ENCODE peak calls at places on chromosomes 1 and 21, in seven cellular contexts. One of them, this sample, is unnamed.
A peak's percentile ranks its signal among the peaks of the same experiment; 100 is the strongest.

GRCh38 chr21:29738730-29739129 is 201.1 kb downstream of the GRIK1 start:
- DNase-seq in aorta: no peak
- DNase-seq in mammary epithelial cell: no peak
- DNase-seq in heart right ventricle: no peak
- DNase-seq in stomach: no peak
- DNase-seq in iPS DF 6.9: no peak
- DNase-seq in GM23338: no peak
- DNase-seq in this sample: no peak

GRCh38 chr1:160205242-160205973 is at the start of gene PEA15:
- DNase-seq in aorta: peak; percentile 95
- DNase-seq in mammary epithelial cell: peak; percentile 52
- DNase-seq in heart right ventricle: peak; percentile 84
- DNase-seq in stomach: peak; percentile 83
- DNase-seq in iPS DF 6.9: no peak
- DNase-seq in GM23338: peak; percentile 90
- DNase-seq in this sample: peak; percentile 99

GRCh38 chr1:113783254-113784103 is 24.2 kb upstream of the PHTF1 start:
- DNase-seq in aorta: no peak
- DNase-seq in mammary epithelial cell: peak; percentile 12
- DNase-seq in heart right ventricle: peak; percentile 31
- DNase-seq in stomach: no peak
- DNase-seq in iPS DF 6.9: no peak
- DNase-seq in GM23338: no peak
- DNase-seq in this sample: no peak

GRCh38 chr1:219660666-219661463 is 48.0 kb upstream of the ZC3H11B start:
- DNase-seq in aorta: peak; percentile 96
- DNase-seq in mammary epithelial cell: peak; percentile 61
- DNase-seq in heart right ventricle: peak; percentile 90
- DNase-seq in stomach: peak; percentile 74
- DNase-seq in iPS DF 6.9: peak; percentile 89
- DNase-seq in GM23338: peak; percentile 96
- DNase-seq in this sample: peak; percentile 42

GRCh38 chr1:106944721-106945120 is 111.8 kb upstream of the PRMT6 start:
- DNase-seq in aorta: no peak
- DNase-seq in mammary epithelial cell: no peak
- DNase-seq in heart right ventricle: no peak
- DNase-seq in stomach: no peak
- DNase-seq in iPS DF 6.9: no peak
- DNase-seq in GM23338: peak; percentile 13
- DNase-seq in this sample: no peak

GRCh38 chr1:47438321-47439150 is 692 bp downstream of the FOXD2 start:
- DNase-seq in aorta: no peak
- DNase-seq in mammary epithelial cell: no peak
- DNase-seq in heart right ventricle: no peak
- DNase-seq in stomach: no peak
- DNase-seq in iPS DF 6.9: no peak
- DNase-seq in GM23338: peak; percentile 41
- DNase-seq in this sample: peak; percentile 70

GRCh38 chr1:15122331-15122730 is 31.2 kb upstream of the TMEM51 start:
- DNase-seq in aorta: peak; percentile 33
- DNase-seq in mammary epithelial cell: no peak
- DNase-seq in heart right ventricle: no peak
- DNase-seq in stomach: no peak
- DNase-seq in iPS DF 6.9: no peak
- DNase-seq in GM23338: no peak
- DNase-seq in this sample: peak; percentile 58

GRCh38 chr1:75440274-75440673 is 170.6 kb downstream of the SLC44A5 start:
- DNase-seq in aorta: no peak
- DNase-seq in mammary epithelial cell: no peak
- DNase-seq in heart right ventricle: no peak
- DNase-seq in stomach: no peak
- DNase-seq in iPS DF 6.9: no peak
- DNase-seq in GM23338: no peak
- DNase-seq in this sample: no peak

GRCh38 chr1:180269848-180270766 is 40.0 kb downstream of the LHX4 start:
- DNase-seq in aorta: peak; percentile 33
- DNase-seq in mammary epithelial cell: no peak
- DNase-seq in heart right ventricle: no peak
- DNase-seq in stomach: peak; percentile 46
- DNase-seq in iPS DF 6.9: peak; percentile 35
- DNase-seq in GM23338: peak; percentile 85
- DNase-seq in this sample: peak; percentile 73

GRCh38 chr1:224106568-224107281 is 7.2 kb upstream of the FBXO28 start:
- DNase-seq in aorta: no peak
- DNase-seq in mammary epithelial cell: peak; percentile 52
- DNase-seq in heart right ventricle: no peak
- DNase-seq in stomach: peak; percentile 29
- DNase-seq in iPS DF 6.9: no peak
- DNase-seq in GM23338: peak; percentile 73
- DNase-seq in this sample: peak; percentile 65

GRCh38 chr1:46221749-46222148 is 18.6 kb downstream of the LURAP1 start:
- DNase-seq in aorta: no peak
- DNase-seq in mammary epithelial cell: no peak
- DNase-seq in heart right ventricle: no peak
- DNase-seq in stomach: no peak
- DNase-seq in iPS DF 6.9: no peak
- DNase-seq in GM23338: peak; percentile 75
- DNase-seq in this sample: peak; percentile 70

GRCh38 chr21:42351626-42352432 is 1.0 kb upstream of the TFF2 start:
- DNase-seq in aorta: peak; percentile 32
- DNase-seq in mammary epithelial cell: no peak
- DNase-seq in heart right ventricle: no peak
- DNase-seq in stomach: peak; percentile 23
- DNase-seq in iPS DF 6.9: no peak
- DNase-seq in GM23338: no peak
- DNase-seq in this sample: no peak

GRCh38 chr1:200738348-200738732 is 353 bp upstream of the CAMSAP2 start:
- DNase-seq in aorta: no peak
- DNase-seq in mammary epithelial cell: no peak
- DNase-seq in heart right ventricle: no peak
- DNase-seq in stomach: no peak
- DNase-seq in iPS DF 6.9: no peak
- DNase-seq in GM23338: no peak
- DNase-seq in this sample: no peak

GRCh38 chr1:200739499-200740290 is 1.0 kb downstream of the CAMSAP2 start:
- DNase-seq in aorta: no peak
- DNase-seq in mammary epithelial cell: peak; percentile 36
- DNase-seq in heart right ventricle: peak; percentile 46
- DNase-seq in stomach: peak; percentile 38
- DNase-seq in iPS DF 6.9: no peak
- DNase-seq in GM23338: peak; percentile 15
- DNase-seq in this sample: peak; percentile 47

GRCh38 chr1:200740291-200741212 is 1.9 kb downstream of the CAMSAP2 start:
- DNase-seq in aorta: no peak
- DNase-seq in mammary epithelial cell: no peak
- DNase-seq in heart right ventricle: no peak
- DNase-seq in stomach: no peak
- DNase-seq in iPS DF 6.9: no peak
- DNase-seq in GM23338: no peak
- DNase-seq in this sample: no peak

GRCh38 chr1:200738733-200739498 is at the start of gene CAMSAP2:
- DNase-seq in aorta: peak; percentile 96
- DNase-seq in mammary epithelial cell: peak; percentile 85
- DNase-seq in heart right ventricle: peak; percentile 92
- DNase-seq in stomach: peak; percentile 85
- DNase-seq in iPS DF 6.9: peak; percentile 20
- DNase-seq in GM23338: peak; percentile 83
- DNase-seq in this sample: peak; percentile 95

DNA sequence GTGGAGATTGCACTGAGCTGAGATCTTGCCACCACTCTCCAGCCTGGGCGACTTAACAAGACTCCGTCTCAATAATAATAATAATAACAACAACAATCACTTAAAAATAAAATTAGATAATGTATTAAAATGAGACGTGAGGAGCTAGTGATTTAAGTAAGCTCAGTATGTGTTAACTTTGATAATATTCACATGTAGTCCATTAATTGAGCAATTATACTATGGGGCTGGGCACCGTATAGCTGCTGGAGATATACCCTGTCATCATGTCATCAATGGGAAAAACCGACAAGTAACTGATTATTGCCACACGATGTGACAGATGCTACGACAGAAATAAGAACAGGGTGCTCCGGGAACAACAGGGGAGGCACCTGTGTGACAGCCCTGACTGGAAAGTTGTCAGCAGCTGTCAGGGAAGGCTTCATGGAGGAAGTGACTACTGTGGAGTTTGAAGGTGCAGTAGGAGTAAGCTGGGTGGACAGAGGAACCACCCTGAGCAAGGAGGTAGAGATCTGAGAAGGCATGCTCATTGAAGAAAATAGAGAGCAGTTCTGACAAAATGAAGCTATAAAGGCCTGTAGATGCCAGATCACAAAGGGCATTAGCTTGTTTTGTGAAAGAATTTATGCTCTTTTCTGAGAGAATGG is 921 bp upstream of the CAMSAP2 start:
- DNase-seq in aorta: no peak
- DNase-seq in mammary epithelial cell: no peak
- DNase-seq in heart right ventricle: no peak
- DNase-seq in stomach: no peak
- DNase-seq in iPS DF 6.9: no peak
- DNase-seq in GM23338: peak; percentile 8
- DNase-seq in this sample: no peak
- H3K4me3 ChIP-seq in aorta: peak overlapping the region; percentile 46
- H3K4me3 ChIP-seq in mammary epithelial cell: no peak overlapping the region
- H3K4me3 ChIP-seq in heart right ventricle: peak overlapping the region; percentile 95
- H3K4me3 ChIP-seq in stomach: peak overlapping the region; percentile 90
- H3K4me3 ChIP-seq in iPS DF 6.9: no peak overlapping the region
- H3K4me3 ChIP-seq in GM23338: peak overlapping the region; percentile 98
- H3K4me3 ChIP-seq in this sample: no peak overlapping the region

GRCh38 chr1:39635205-39635870 is 4.1 kb downstream of the HEYL start:
- DNase-seq in aorta: no peak
- DNase-seq in mammary epithelial cell: no peak
- DNase-seq in heart right ventricle: peak; percentile 69
- DNase-seq in stomach: no peak
- DNase-seq in iPS DF 6.9: no peak
- DNase-seq in GM23338: peak; percentile 37
- DNase-seq in this sample: no peak

GRCh38 chr1:39632491-39633417 is 6.7 kb downstream of the HEYL start:
- DNase-seq in aorta: peak; percentile 93
- DNase-seq in mammary epithelial cell: no peak
- DNase-seq in heart right ventricle: peak; percentile 64
- DNase-seq in stomach: peak; percentile 67
- DNase-seq in iPS DF 6.9: no peak
- DNase-seq in GM23338: peak; percentile 80
- DNase-seq in this sample: peak; percentile 97

GRCh38 chr1:39633422-39633821 is 6.0 kb downstream of the HEYL start:
- DNase-seq in aorta: no peak
- DNase-seq in mammary epithelial cell: no peak
- DNase-seq in heart right ventricle: no peak
- DNase-seq in stomach: no peak
- DNase-seq in iPS DF 6.9: no peak
- DNase-seq in GM23338: no peak
- DNase-seq in this sample: no peak

GRCh38 chr1:39628807-39629347 is 10.6 kb downstream of the HEYL start:
- DNase-seq in aorta: no peak
- DNase-seq in mammary epithelial cell: no peak
- DNase-seq in heart right ventricle: no peak
- DNase-seq in stomach: no peak
- DNase-seq in iPS DF 6.9: no peak
- DNase-seq in GM23338: no peak
- DNase-seq in this sample: no peak

GRCh38 chr1:39631361-39632331 is 7.8 kb downstream of the HEYL start:
- DNase-seq in aorta: no peak
- DNase-seq in mammary epithelial cell: no peak
- DNase-seq in heart right ventricle: no peak
- DNase-seq in stomach: no peak
- DNase-seq in iPS DF 6.9: no peak
- DNase-seq in GM23338: no peak
- DNase-seq in this sample: no peak
- H3K27me3 ChIP-seq in aorta: no peaks in the 10 kb centered on the region
- H3K27me3 ChIP-seq in mammary epithelial cell: peaks cover 9% of the 10 kb centered on the region
- H3K27me3 ChIP-seq in heart right ventricle: no peaks in the 10 kb centered on the region
- H3K27me3 ChIP-seq in stomach: no peaks in the 10 kb centered on the region
- H3K27me3 ChIP-seq in iPS DF 6.9: peaks cover 8% of the 10 kb centered on the region
- H3K27me3 ChIP-seq in GM23338: peaks cover 47% of the 10 kb centered on the region
- H3K27me3 ChIP-seq in this sample: peaks cover 56% of the 10 kb centered on the region

GRCh38 chr1:56854521-56855099 is at the start of gene C8A:
- DNase-seq in aorta: no peak
- DNase-seq in mammary epithelial cell: no peak
- DNase-seq in heart right ventricle: no peak
- DNase-seq in stomach: no peak
- DNase-seq in iPS DF 6.9: no peak
- DNase-seq in GM23338: no peak
- DNase-seq in this sample: no peak
- H3K4me3 ChIP-seq in aorta: no peak within 1 kb of the TSS
- H3K4me3 ChIP-seq in mammary epithelial cell: no peak within 1 kb of the TSS
- H3K4me3 ChIP-seq in heart right ventricle: no peak within 1 kb of the TSS
- H3K4me3 ChIP-seq in stomach: no peak within 1 kb of the TSS
- H3K4me3 ChIP-seq in iPS DF 6.9: no peak within 1 kb of the TSS
- H3K4me3 ChIP-seq in GM23338: no peak within 1 kb of the TSS
- H3K4me3 ChIP-seq in this sample: no peak within 1 kb of the TSS

DNA sequence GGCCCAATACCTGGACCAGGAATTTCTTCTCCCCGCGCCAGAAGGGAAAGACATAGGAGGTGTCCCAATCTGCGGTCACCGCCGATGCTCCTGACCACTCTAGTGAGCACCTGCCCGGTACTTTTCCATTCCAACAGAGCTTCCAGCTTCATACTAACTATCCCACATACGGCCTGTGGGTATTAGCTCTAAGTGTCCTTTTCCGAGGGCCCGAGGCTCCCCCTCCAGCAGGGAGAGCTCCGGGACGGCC is 2.6 kb upstream of the SIM2 start:
- DNase-seq in aorta: no peak
- DNase-seq in mammary epithelial cell: no peak
- DNase-seq in heart right ventricle: no peak
- DNase-seq in stomach: no peak
- DNase-seq in iPS DF 6.9: no peak
- DNase-seq in GM23338: peak; percentile 55
- DNase-seq in this sample: peak; percentile 59
- H3K27me3 ChIP-seq in aorta: peaks cover 1% of the 10 kb centered on the region
- H3K27me3 ChIP-seq in mammary epithelial cell: peaks cover 96% of the 10 kb centered on the region
- H3K27me3 ChIP-seq in heart right ventricle: peaks cover 100% of the 10 kb centered on the region
- H3K27me3 ChIP-seq in stomach: peaks cover 35% of the 10 kb centered on the region
- H3K27me3 ChIP-seq in iPS DF 6.9: peaks cover 98% of the 10 kb centered on the region
- H3K27me3 ChIP-seq in GM23338: peaks cover 100% of the 10 kb centered on the region
- H3K27me3 ChIP-seq in this sample: peaks cover 100% of the 10 kb centered on the region

GRCh38 chr1:13893456-13893855 is 193.5 kb downstream of the PRDM2 start:
- DNase-seq in aorta: no peak
- DNase-seq in mammary epithelial cell: no peak
- DNase-seq in heart right ventricle: no peak
- DNase-seq in stomach: no peak
- DNase-seq in iPS DF 6.9: no peak
- DNase-seq in GM23338: peak; percentile 19
- DNase-seq in this sample: peak; percentile 26
- H3K4me3 ChIP-seq in aorta: peak overlapping the region; percentile 45
- H3K4me3 ChIP-seq in mammary epithelial cell: no peak overlapping the region
- H3K4me3 ChIP-seq in heart right ventricle: peak overlapping the region; percentile 49
- H3K4me3 ChIP-seq in stomach: peak overlapping the region; percentile 39
- H3K4me3 ChIP-seq in iPS DF 6.9: no peak overlapping the region
- H3K4me3 ChIP-seq in GM23338: peak overlapping the region; percentile 73
- H3K4me3 ChIP-seq in this sample: peak overlapping the region; percentile 52

GRCh38 chr1:156677616-156678596 is 699 bp upstream of the NES start:
- DNase-seq in aorta: peak; percentile 88
- DNase-seq in mammary epithelial cell: peak; percentile 67
- DNase-seq in heart right ventricle: peak; percentile 87
- DNase-seq in stomach: peak; percentile 54
- DNase-seq in iPS DF 6.9: no peak
- DNase-seq in GM23338: peak; percentile 93
- DNase-seq in this sample: peak; percentile 88
- H3K27me3 ChIP-seq in aorta: no peaks in the 10 kb centered on the region
- H3K27me3 ChIP-seq in mammary epithelial cell: peaks cover 19% of the 10 kb centered on the region
- H3K27me3 ChIP-seq in heart right ventricle: no peaks in the 10 kb centered on the region
- H3K27me3 ChIP-seq in stomach: peaks cover 7% of the 10 kb centered on the region
- H3K27me3 ChIP-seq in iPS DF 6.9: no peaks in the 10 kb centered on the region
- H3K27me3 ChIP-seq in GM23338: peaks cover 23% of the 10 kb centered on the region
- H3K27me3 ChIP-seq in this sample: no peaks in the 10 kb centered on the region

GRCh38 chr1:173532237-173532636 is 55.1 kb downstream of the PRDX6 start:
- DNase-seq in aorta: no peak
- DNase-seq in mammary epithelial cell: no peak
- DNase-seq in heart right ventricle: no peak
- DNase-seq in stomach: no peak
- DNase-seq in iPS DF 6.9: no peak
- DNase-seq in GM23338: no peak
- DNase-seq in this sample: no peak
- H3K4me3 ChIP-seq in aorta: no peak overlapping the region
- H3K4me3 ChIP-seq in mammary epithelial cell: no peak overlapping the region
- H3K4me3 ChIP-seq in heart right ventricle: no peak overlapping the region
- H3K4me3 ChIP-seq in stomach: no peak overlapping the region
- H3K4me3 ChIP-seq in iPS DF 6.9: no peak overlapping the region
- H3K4me3 ChIP-seq in GM23338: no peak overlapping the region
- H3K4me3 ChIP-seq in this sample: no peak overlapping the region

This sample was measured in H7.